ENCODE peak calls at places on chromosome 5, in five cellular contexts. J is H9, P is H1, T is neuronal stem cell, K is mesenchymal stem cell. A is an unnamed sample.
A peak's percentile ranks its signal among the peaks of the same experiment; 100 is the strongest.

GRCh38 chr5:162485666-162486292 is 418.2 kb downstream of the GABRG2 start:
- DNase-seq in J (peak; percentile 46), P (peak; percentile 44), T (no peak), K (no peak), A (no peak)

GRCh38 chr5:131981516-131981915 is 29.9 kb downstream of the ACSL6 start:
- DNase-seq in J (no peak), P (no peak), T (no peak), K (no peak), A (no peak)

GRCh38 chr5:35815089-35815936 is 41.4 kb upstream of the IL7R start:
- DNase-seq in J (peak; percentile 65), P (no peak), T (no peak), K (peak; percentile 24), A (no peak)

GRCh38 chr5:175729829-175730277 is 72.0 kb downstream of the HRH2 start:
- DNase-seq in J (peak; percentile 98), P (peak; percentile 100), T (peak; percentile 96), K (peak; percentile 81), A (peak; percentile 92)

GRCh38 chr5:76918539-76918938 is 34.3 kb upstream of the CRHBP start:
- DNase-seq in J (no peak), P (no peak), T (no peak), K (no peak), A (no peak)

GRCh38 chr5:14816374-14816998 is 55.1 kb downstream of the ANKH start:
- DNase-seq in J (no peak), P (no peak), T (no peak), K (no peak), A (no peak)

GRCh38 chr5:108341866-108342265 is 40.0 kb downstream of the FBXL17 start:
- DNase-seq in J (no peak), P (no peak), T (no peak), K (no peak), A (no peak)

GRCh38 chr5:74184649-74185048 is 455.9 kb downstream of the ENC1 start:
- DNase-seq in J (no peak), P (no peak), T (no peak), K (no peak), A (no peak)

GRCh38 chr5:1723476-1723875 is 76.2 kb downstream of the MRPL36 start:
- DNase-seq in J (peak; percentile 15), P (peak; percentile 38), T (no peak), K (no peak), A (no peak)

GRCh38 chr5:144581044-144581443 is 410.4 kb downstream of the KCTD16 start:
- DNase-seq in J (no peak), P (no peak), T (no peak), K (no peak), A (no peak)

GRCh38 chr5:32538031-32538547 is 47.3 kb upstream of the SUB1 start:
- DNase-seq in J (no peak), P (no peak), T (no peak), K (no peak), A (no peak)

GRCh38 chr5:111743993-111744392 is 13.0 kb downstream of the NREP start:
- DNase-seq in J (no peak), P (no peak), T (no peak), K (peak; percentile 62), A (peak; percentile 97)

GRCh38 chr5:158410976-158411375 is 552.0 kb upstream of the CLINT1 start:
- DNase-seq in J (no peak), P (no peak), T (no peak), K (no peak), A (no peak)

GRCh38 chr5:169185626-169186025 is 115.3 kb downstream of the SLIT3 start:
- DNase-seq in J (no peak), P (no peak), T (no peak), K (no peak), A (no peak)

GRCh38 chr5:178058321-178059012 is 54.9 kb upstream of the N4BP3 start:
- DNase-seq in J (no peak), P (no peak), T (no peak), K (no peak), A (no peak)

GRCh38 chr5:119328753-119329602 is 26.8 kb upstream of the TNFAIP8 start:
- DNase-seq in J (no peak), P (no peak), T (no peak), K (peak; percentile 92), A (peak; percentile 36)

GRCh38 chr5:2140501-2140900 is 257.8 kb upstream of the IRX4 start:
- DNase-seq in J (peak; percentile 23), P (no peak), T (no peak), K (no peak), A (no peak)

GRCh38 chr5:87784869-87785268 is 372.1 kb upstream of the CCNH start:
- DNase-seq in J (no peak), P (no peak), T (no peak), K (no peak), A (no peak)

GRCh38 chr5:144042157-144042556 is 128.3 kb downstream of the YIPF5 start:
- DNase-seq in J (no peak), P (no peak), T (no peak), K (no peak), A (no peak)

GRCh38 chr5:36792560-36793180 is 83.9 kb upstream of the NIPBL start:
- DNase-seq in J (no peak), P (no peak), T (no peak), K (no peak), A (no peak)

GRCh38 chr5:21142791-21143190 is 1154.8 kb upstream of the CDH18 start:
- DNase-seq in J (no peak), P (no peak), T (no peak), K (no peak), A (no peak)

GRCh38 chr5:161676109-161676508 is 9.4 kb upstream of the GABRA6 start:
- DNase-seq in J (peak; percentile 38), P (no peak), T (peak; percentile 11), K (no peak), A (no peak)

GRCh38 chr5:158737536-158738027 is 362.1 kb downstream of the EBF1 start:
- DNase-seq in J (peak; percentile 44), P (peak; percentile 54), T (peak; percentile 39), K (no peak), A (no peak)

DNA sequence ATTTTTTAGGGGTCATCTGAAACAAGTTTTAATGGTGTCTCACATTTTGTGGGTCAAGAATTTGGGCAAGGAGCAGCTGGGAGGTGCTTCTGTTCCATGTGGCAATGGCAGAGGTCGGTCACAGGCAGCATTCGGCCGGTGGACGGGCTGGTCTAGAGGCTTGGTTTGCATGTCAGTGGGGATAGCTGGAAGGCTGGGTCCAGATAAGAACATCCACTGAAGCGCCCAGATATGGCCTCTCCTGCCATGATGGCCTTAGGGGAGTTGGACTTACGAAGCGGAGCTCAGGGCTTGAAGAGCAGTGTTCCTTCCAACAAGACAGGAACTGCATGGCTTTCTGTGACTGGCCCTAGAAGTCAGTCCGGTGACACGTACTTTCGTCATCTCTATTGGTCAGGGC is 30.3 kb downstream of the LHFPL2 start:
- DNase-seq in J (no peak), P (no peak), T (no peak), K (no peak), A (no peak)
- H2BK12ac ChIP-seq in J (no peak overlapping the region), P (no peak overlapping the region), T (no peak overlapping the region), K (no peak overlapping the region), A (no peak overlapping the region)

GRCh38 chr5:180969406-180969805 is 19.2 kb upstream of the BTNL3 start:
- DNase-seq in J (no peak), P (no peak), T (no peak), K (no peak), A (no peak)

GRCh38 chr5:180974612-180975315 is 13.9 kb upstream of the BTNL3 start:
- DNase-seq in J (no peak), P (no peak), T (no peak), K (no peak), A (no peak)

GRCh38 chr5:180975338-180975737 is 13.3 kb upstream of the BTNL3 start:
- DNase-seq in J (no peak), P (no peak), T (no peak), K (no peak), A (no peak)

GRCh38 chr5:180970875-180971274 is 17.8 kb upstream of the BTNL3 start:
- DNase-seq in J (no peak), P (no peak), T (no peak), K (no peak), A (no peak)

DNA sequence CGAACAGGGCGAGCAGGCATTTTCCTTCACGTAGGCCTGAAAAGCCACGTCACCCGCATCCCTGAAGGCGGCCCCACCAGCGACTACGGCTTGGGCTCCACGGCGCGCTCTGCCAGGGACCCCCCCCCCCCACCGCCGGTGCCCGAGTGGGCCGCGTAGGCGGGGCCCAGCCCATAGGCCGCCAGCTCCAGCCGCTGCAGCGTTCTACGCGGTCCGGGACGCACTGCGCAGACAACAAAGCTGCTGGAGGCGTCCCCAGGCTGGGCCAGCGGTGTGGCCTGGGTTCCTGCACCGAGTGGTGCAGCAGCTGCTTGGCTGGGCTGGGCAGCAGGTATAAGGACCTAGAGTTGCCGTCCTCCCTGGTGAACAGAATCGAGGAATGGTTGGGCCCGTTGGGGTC is 18.3 kb upstream of the BTNL3 start:
- DNase-seq in J (no peak), P (no peak), T (no peak), K (no peak), A (no peak)
- H2BK12ac ChIP-seq in J (no peak overlapping the region), P (no peak overlapping the region), T (no peak overlapping the region), K (no peak overlapping the region), A (no peak overlapping the region)

GRCh38 chr5:56516936-56517521 is 283.9 kb upstream of the ANKRD55 start:
- DNase-seq in J (no peak), P (no peak), T (no peak), K (peak; percentile 59), A (no peak)
- H2BK12ac ChIP-seq in J (no peak overlapping the region), P (no peak overlapping the region), T (no peak overlapping the region), K (peak overlapping the region; percentile 67), A (no peak overlapping the region)

DNA sequence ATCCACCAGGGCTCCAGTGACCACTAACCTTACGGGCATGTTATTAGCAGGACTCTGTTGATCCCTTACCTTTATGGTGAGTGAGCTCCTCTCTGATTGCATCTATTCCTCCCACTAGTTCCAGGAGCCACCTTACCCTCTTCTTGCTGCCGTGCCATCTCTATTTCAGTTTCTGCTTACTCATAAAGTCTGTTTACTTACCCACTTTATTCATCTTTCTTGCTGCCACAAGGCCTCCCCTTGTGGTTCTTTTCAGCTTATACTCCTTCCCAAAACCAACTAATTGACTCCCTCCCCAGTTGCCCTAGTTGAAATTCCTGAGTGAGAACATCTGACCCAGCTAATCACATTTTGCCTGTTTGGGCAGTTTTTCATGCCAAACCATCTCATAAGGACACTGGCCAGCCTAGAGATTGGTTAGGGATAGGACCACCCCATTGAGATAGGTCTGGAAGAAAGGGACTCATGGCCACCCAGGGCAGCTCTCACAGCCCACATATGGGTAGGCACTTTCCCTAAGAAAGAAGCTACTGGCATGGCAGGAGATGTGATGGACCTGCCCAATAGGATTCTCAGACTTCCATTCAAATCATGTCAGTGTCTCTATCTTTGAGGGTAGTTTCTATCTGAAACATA is 412.7 kb downstream of the EFNA5 start:
- DNase-seq in J (no peak), P (no peak), T (no peak), K (no peak), A (no peak)
- H2BK12ac ChIP-seq in J (no peak overlapping the region), P (no peak overlapping the region), T (no peak overlapping the region), K (no peak overlapping the region), A (no peak overlapping the region)

GRCh38 chr5:156366536-156366935 is 39.6 kb downstream of the SGCD start:
- DNase-seq in J (no peak), P (no peak), T (no peak), K (no peak), A (no peak)
- H2BK12ac ChIP-seq in J (no peak overlapping the region), P (no peak overlapping the region), T (no peak overlapping the region), K (no peak overlapping the region), A (no peak overlapping the region)

A was measured in trophoblast cell.